ENCODE peak calls at places on chromosomes 6 and 20, in five cellular contexts. One of them, this sample, is unnamed.

GRCh38 chr6:107488174-107488874 is 1.6 kb upstream of the SOBP start:
- DNase-seq in GM12878: no peak
- DNase-seq in K562: no peak
- DNase-seq in SK-N-SH: peak; percentile 41
- DNase-seq in HepG2: no peak
- DNase-seq in this sample: no peak

GRCh38 chr20:44027686-44028340 is 113.2 kb downstream of the TOX2 start:
- DNase-seq in HepG2: no peak
- DNase-seq in SK-N-SH: no peak
- DNase-seq in GM12878: no peak
- DNase-seq in K562: no peak
- DNase-seq in this sample: no peak

GRCh38 chr6:159074120-159074684 is 29.4 kb upstream of the TAGAP start:
- DNase-seq in K562: peak; percentile 50
- DNase-seq in HepG2: no peak
- DNase-seq in SK-N-SH: peak; percentile 68
- DNase-seq in GM12878: no peak
- DNase-seq in this sample: peak; percentile 46

GRCh38 chr20:36214684-36215256 is 21.5 kb upstream of the AAR2 start:
- DNase-seq in SK-N-SH: peak; percentile 71
- DNase-seq in GM12878: no peak
- DNase-seq in K562: peak; percentile 51
- DNase-seq in HepG2: peak; percentile 54
- DNase-seq in this sample: peak; percentile 33

GRCh38 chr6:131951576-131952230 is 531 bp upstream of the CCN2 start:
- DNase-seq in K562: no peak
- DNase-seq in SK-N-SH: no peak
- DNase-seq in GM12878: no peak
- DNase-seq in HepG2: no peak
- DNase-seq in this sample: no peak

GRCh38 chr20:5550738-5551529 is 199.3 kb upstream of the SHLD1 start:
- DNase-seq in HepG2: no peak
- DNase-seq in K562: no peak
- DNase-seq in GM12878: no peak
- DNase-seq in SK-N-SH: peak; percentile 18
- DNase-seq in this sample: no peak

GRCh38 chr6:136989591-136990578 is 54.9 kb downstream of the IL20RA start:
- DNase-seq in HepG2: no peak
- DNase-seq in SK-N-SH: peak; percentile 87
- DNase-seq in K562: no peak
- DNase-seq in GM12878: no peak
- DNase-seq in this sample: no peak

GRCh38 chr20:61933951-61934715 is 131.5 kb downstream of the TAF4 start:
- DNase-seq in GM12878: no peak
- DNase-seq in HepG2: no peak
- DNase-seq in K562: no peak
- DNase-seq in SK-N-SH: no peak
- DNase-seq in this sample: no peak

GRCh38 chr6:82646231-82646615 is 282.6 kb downstream of the TPBG start:
- DNase-seq in GM12878: no peak
- DNase-seq in K562: no peak
- DNase-seq in SK-N-SH: no peak
- DNase-seq in HepG2: no peak
- DNase-seq in this sample: no peak

GRCh38 chr6:13522639-13523038 is 35.2 kb upstream of the GFOD1 start:
- DNase-seq in K562: no peak
- DNase-seq in SK-N-SH: no peak
- DNase-seq in HepG2: no peak
- DNase-seq in GM12878: no peak
- DNase-seq in this sample: no peak

GRCh38 chr6:133404728-133405127 is 163.6 kb downstream of the EYA4 start:
- DNase-seq in SK-N-SH: no peak
- DNase-seq in GM12878: no peak
- DNase-seq in HepG2: no peak
- DNase-seq in K562: no peak
- DNase-seq in this sample: no peak

GRCh38 chr20:7912551-7912950 is 27.7 kb downstream of the HAO1 start:
- DNase-seq in HepG2: no peak
- DNase-seq in GM12878: no peak
- DNase-seq in SK-N-SH: no peak
- DNase-seq in K562: no peak
- DNase-seq in this sample: peak; percentile 14

GRCh38 chr6:130644175-130644574 is 183.0 kb upstream of the SMLR1 start:
- DNase-seq in SK-N-SH: no peak
- DNase-seq in HepG2: no peak
- DNase-seq in GM12878: no peak
- DNase-seq in K562: no peak
- DNase-seq in this sample: no peak

GRCh38 chr20:25372584-25373336 is 17.9 kb downstream of the ABHD12 start:
- DNase-seq in SK-N-SH: no peak
- DNase-seq in K562: no peak
- DNase-seq in HepG2: no peak
- DNase-seq in GM12878: no peak
- DNase-seq in this sample: peak; percentile 99

GRCh38 chr6:56961151-56961550 is 6.2 kb downstream of the BEND6 start:
- DNase-seq in SK-N-SH: no peak
- DNase-seq in HepG2: no peak
- DNase-seq in K562: no peak
- DNase-seq in GM12878: no peak
- DNase-seq in this sample: no peak

DNA sequence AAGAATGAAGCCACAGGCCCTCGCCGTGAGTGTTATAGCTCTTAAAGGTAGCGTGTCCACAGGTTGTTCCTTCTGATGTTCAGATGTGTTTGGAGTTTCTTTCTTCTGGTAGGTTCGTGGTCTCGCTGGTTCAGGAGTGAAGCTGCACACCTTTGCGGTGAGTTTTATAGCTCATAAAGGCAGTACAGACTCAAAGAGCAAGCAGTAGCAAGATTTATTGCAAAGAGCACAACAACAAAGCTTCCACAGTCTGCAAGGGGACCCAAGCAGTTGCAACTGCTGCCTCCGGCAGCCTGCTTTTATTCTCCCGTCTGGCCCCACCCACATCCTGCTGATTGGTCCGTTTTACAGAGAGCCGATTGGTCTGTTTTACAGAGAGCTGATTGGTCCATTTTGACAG is 5.2 kb downstream of the HIVEP1 start:
- DNase-seq in HepG2: no peak
- DNase-seq in GM12878: no peak
- DNase-seq in K562: no peak
- DNase-seq in SK-N-SH: no peak
- DNase-seq in this sample: no peak
- TF ChIP-seq MXI1 in HepG2: no peak
- TF ChIP-seq MXI1 in GM12878: no peak
- TF ChIP-seq MXI1 in K562: no peak
- TF ChIP-seq MXI1 in SK-N-SH: no peak
- TF ChIP-seq MXI1 in this sample: no peak

GRCh38 chr20:48295966-48296421 is 510.7 kb upstream of the SULF2 start:
- DNase-seq in K562: no peak
- DNase-seq in SK-N-SH: no peak
- DNase-seq in GM12878: no peak
- DNase-seq in HepG2: peak; percentile 41
- DNase-seq in this sample: peak; percentile 76

GRCh38 chr20:48294942-48295341 is 509.7 kb upstream of the SULF2 start:
- DNase-seq in SK-N-SH: no peak
- DNase-seq in GM12878: no peak
- DNase-seq in K562: no peak
- DNase-seq in HepG2: no peak
- DNase-seq in this sample: no peak

GRCh38 chr20:48292806-48293205 is 507.5 kb upstream of the SULF2 start:
- DNase-seq in SK-N-SH: no peak
- DNase-seq in HepG2: no peak
- DNase-seq in GM12878: no peak
- DNase-seq in K562: no peak
- DNase-seq in this sample: no peak

GRCh38 chr20:48295445-48295903 is 510.2 kb upstream of the SULF2 start:
- DNase-seq in K562: no peak
- DNase-seq in HepG2: peak; percentile 94
- DNase-seq in SK-N-SH: no peak
- DNase-seq in GM12878: no peak
- DNase-seq in this sample: peak; percentile 94

DNA sequence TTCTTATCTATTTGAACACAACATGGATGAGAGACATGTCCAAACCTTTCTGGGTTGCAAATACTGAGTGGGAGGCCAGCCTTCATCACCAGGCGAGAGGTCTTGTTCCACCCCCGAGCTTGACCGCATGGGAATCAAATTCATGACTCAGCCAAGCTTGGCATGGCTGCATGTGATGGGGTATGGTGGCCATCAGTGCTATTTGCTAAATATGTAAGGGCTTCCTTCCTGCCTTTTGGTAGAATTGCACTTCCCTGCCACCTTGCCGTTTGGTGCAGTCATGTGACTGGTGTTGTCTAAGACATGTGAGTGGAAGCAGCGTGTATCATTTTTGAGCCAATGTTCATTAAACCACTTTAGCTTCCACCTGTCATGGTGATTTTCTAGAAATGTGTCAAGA is 508.9 kb upstream of the SULF2 start:
- DNase-seq in HepG2: no peak
- DNase-seq in K562: no peak
- DNase-seq in SK-N-SH: no peak
- DNase-seq in GM12878: no peak
- DNase-seq in this sample: peak; percentile 39
- TF ChIP-seq MXI1 in HepG2: no peak
- TF ChIP-seq MXI1 in K562: no peak
- TF ChIP-seq MXI1 in SK-N-SH: no peak
- TF ChIP-seq MXI1 in GM12878: no peak
- TF ChIP-seq MXI1 in this sample: no peak

GRCh38 chr6:113857565-113858066 is 471 bp downstream of the MARCKS start:
- DNase-seq in SK-N-SH: peak; percentile 60
- DNase-seq in K562: peak; percentile 10
- DNase-seq in GM12878: no peak
- DNase-seq in HepG2: no peak
- DNase-seq in this sample: no peak

GRCh38 chr6:113856571-113857564 is at the start of gene MARCKS:
- DNase-seq in GM12878: no peak
- DNase-seq in SK-N-SH: peak; percentile 82
- DNase-seq in K562: peak; percentile 73
- DNase-seq in HepG2: peak; percentile 75
- DNase-seq in this sample: peak; percentile 92

GRCh38 chr6:113854531-113855499 is 2.3 kb upstream of the MARCKS start:
- DNase-seq in K562: peak; percentile 56
- DNase-seq in SK-N-SH: peak; percentile 92
- DNase-seq in GM12878: no peak
- DNase-seq in HepG2: peak; percentile 44
- DNase-seq in this sample: peak; percentile 79

GRCh38 chr6:113856011-113856551 is 1.1 kb upstream of the MARCKS start:
- DNase-seq in K562: no peak
- DNase-seq in SK-N-SH: peak; percentile 22
- DNase-seq in GM12878: no peak
- DNase-seq in HepG2: no peak
- DNase-seq in this sample: peak; percentile 66

GRCh38 chr6:113855500-113856010 is 1.6 kb upstream of the MARCKS start:
- DNase-seq in HepG2: no peak
- DNase-seq in GM12878: no peak
- DNase-seq in K562: no peak
- DNase-seq in SK-N-SH: no peak
- DNase-seq in this sample: peak; percentile 55
- TF ChIP-seq MXI1 in HepG2: no peak
- TF ChIP-seq MXI1 in GM12878: no peak
- TF ChIP-seq MXI1 in K562: no peak
- TF ChIP-seq MXI1 in SK-N-SH: no peak
- TF ChIP-seq MXI1 in this sample: no peak

GRCh38 chr6:122681715-122682114 is 71.5 kb downstream of the PKIB start:
- DNase-seq in GM12878: no peak
- DNase-seq in HepG2: no peak
- DNase-seq in K562: no peak
- DNase-seq in SK-N-SH: no peak
- DNase-seq in this sample: no peak

GRCh38 chr6:122677436-122677835 is 67.2 kb downstream of the PKIB start:
- DNase-seq in K562: no peak
- DNase-seq in SK-N-SH: no peak
- DNase-seq in GM12878: no peak
- DNase-seq in HepG2: no peak
- DNase-seq in this sample: no peak

GRCh38 chr6:122676688-122677087 is 66.5 kb downstream of the PKIB start:
- DNase-seq in HepG2: no peak
- DNase-seq in K562: no peak
- DNase-seq in SK-N-SH: no peak
- DNase-seq in GM12878: no peak
- DNase-seq in this sample: no peak

GRCh38 chr6:122676146-122676545 is 65.9 kb downstream of the PKIB start:
- DNase-seq in SK-N-SH: no peak
- DNase-seq in K562: no peak
- DNase-seq in GM12878: no peak
- DNase-seq in HepG2: no peak
- DNase-seq in this sample: no peak

DNA sequence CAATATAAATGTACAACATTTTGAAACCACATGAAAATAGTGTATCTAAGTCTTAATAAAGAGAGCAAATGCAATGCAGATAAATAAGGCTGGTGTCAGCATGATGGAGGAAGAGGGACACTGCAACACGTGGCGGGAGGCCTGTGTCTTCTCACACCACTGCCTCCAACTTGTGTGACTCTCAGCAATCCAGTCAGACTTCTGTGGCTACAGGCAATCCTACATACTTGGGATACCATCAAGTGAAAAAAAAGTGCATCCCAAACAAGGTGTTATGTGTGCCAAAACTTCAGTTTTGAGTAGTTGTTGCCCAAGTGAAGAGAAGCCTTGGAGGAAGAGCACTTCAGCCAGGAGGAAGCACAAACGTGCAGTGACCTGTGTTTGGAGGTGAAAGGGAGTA is 68.6 kb downstream of the PKIB start:
- DNase-seq in K562: no peak
- DNase-seq in GM12878: no peak
- DNase-seq in HepG2: no peak
- DNase-seq in SK-N-SH: no peak
- DNase-seq in this sample: no peak
- TF ChIP-seq MXI1 in K562: no peak
- TF ChIP-seq MXI1 in GM12878: no peak
- TF ChIP-seq MXI1 in HepG2: no peak
- TF ChIP-seq MXI1 in SK-N-SH: no peak
- TF ChIP-seq MXI1 in this sample: no peak

DNA sequence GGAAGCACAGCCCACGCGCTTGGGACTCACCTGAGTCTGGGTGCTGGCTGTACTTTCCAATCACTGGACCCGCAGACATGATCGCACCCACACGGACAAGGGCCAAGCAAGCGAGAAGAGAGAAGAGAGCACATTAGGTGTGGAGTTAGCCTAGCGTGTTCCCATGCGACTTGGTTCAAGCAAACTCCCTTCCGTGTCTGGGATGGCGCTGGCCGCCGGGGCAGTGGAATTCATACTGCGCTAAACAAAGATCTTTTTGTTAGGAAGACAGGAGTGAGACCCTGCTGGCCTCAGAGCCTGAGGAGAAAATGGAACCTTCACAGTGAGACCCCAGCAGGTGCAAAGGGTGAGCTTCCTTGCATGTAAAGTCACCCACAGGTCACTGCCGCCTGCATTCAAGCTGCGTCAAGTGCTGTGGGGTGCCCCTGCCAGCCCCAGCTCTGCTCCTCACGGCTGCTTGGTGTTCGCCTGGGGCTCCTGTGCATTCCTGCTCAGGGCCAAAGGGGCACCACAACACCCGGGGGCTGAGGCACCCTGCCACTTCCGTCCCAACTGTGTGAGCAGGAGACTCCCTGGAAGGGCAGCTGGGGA is 26.4 kb downstream of the PSMG4 start:
- DNase-seq in GM12878: no peak
- DNase-seq in SK-N-SH: no peak
- DNase-seq in K562: no peak
- DNase-seq in HepG2: no peak
- DNase-seq in this sample: no peak
- TF ChIP-seq MXI1 in GM12878: no peak
- TF ChIP-seq MXI1 in SK-N-SH: no peak
- TF ChIP-seq MXI1 in K562: no peak
- TF ChIP-seq MXI1 in HepG2: no peak
- TF ChIP-seq MXI1 in this sample: no peak

This sample was measured in IMR-90.